ENCODE peak calls at places on chromosomes 16 and 17, in four cellular contexts. One of them, this sample, is unnamed.

GRCh38 chr16:84700518-84701277 is 898 bp downstream of the USP10 start:
- DNase-seq in T-cell: peak; percentile 34
- DNase-seq in stimulated activated CD4-positive, alpha-beta T cell treated with anti-CD3 and anti-CD28 coated beads, TNF-alpha, amount 100 ng/mL, for 48 hours: peak; percentile 28
- DNase-seq in EH: peak; percentile 53
- DNase-seq in this sample: peak; percentile 62

GRCh38 chr17:72656114-72656763 is 436.2 kb downstream of the SLC39A11 start:
- DNase-seq in EH: no peak
- DNase-seq in stimulated activated CD4-positive, alpha-beta T cell treated with anti-CD3 and anti-CD28 coated beads, TNF-alpha, amount 100 ng/mL, for 48 hours: no peak
- DNase-seq in T-cell: no peak
- DNase-seq in this sample: no peak

GRCh38 chr16:476039-476438 is 50.6 kb downstream of the RAB11FIP3 start:
- DNase-seq in stimulated activated CD4-positive, alpha-beta T cell treated with anti-CD3 and anti-CD28 coated beads, TNF-alpha, amount 100 ng/mL, for 48 hours: no peak
- DNase-seq in T-cell: no peak
- DNase-seq in EH: no peak
- DNase-seq in this sample: no peak

GRCh38 chr17:48123111-48123510 is 15.5 kb downstream of the SNX11 start:
- DNase-seq in EH: no peak
- DNase-seq in stimulated activated CD4-positive, alpha-beta T cell treated with anti-CD3 and anti-CD28 coated beads, TNF-alpha, amount 100 ng/mL, for 48 hours: no peak
- DNase-seq in T-cell: no peak
- DNase-seq in this sample: no peak

GRCh38 chr17:45277992-45278391 is 16.1 kb upstream of the SPATA32 start:
- DNase-seq in EH: no peak
- DNase-seq in T-cell: no peak
- DNase-seq in stimulated activated CD4-positive, alpha-beta T cell treated with anti-CD3 and anti-CD28 coated beads, TNF-alpha, amount 100 ng/mL, for 48 hours: no peak
- DNase-seq in this sample: no peak

GRCh38 chr16:65453646-65454045 is 331.8 kb upstream of the CDH11 start:
- DNase-seq in T-cell: no peak
- DNase-seq in EH: no peak
- DNase-seq in stimulated activated CD4-positive, alpha-beta T cell treated with anti-CD3 and anti-CD28 coated beads, TNF-alpha, amount 100 ng/mL, for 48 hours: no peak
- DNase-seq in this sample: no peak

GRCh38 chr16:9798952-9799590 is 383.2 kb downstream of the GRIN2A start:
- DNase-seq in stimulated activated CD4-positive, alpha-beta T cell treated with anti-CD3 and anti-CD28 coated beads, TNF-alpha, amount 100 ng/mL, for 48 hours: no peak
- DNase-seq in T-cell: no peak
- DNase-seq in EH: no peak
- DNase-seq in this sample: no peak

GRCh38 chr17:28957992-28958355 is 6.7 kb upstream of the PHF12 start:
- DNase-seq in T-cell: no peak
- DNase-seq in stimulated activated CD4-positive, alpha-beta T cell treated with anti-CD3 and anti-CD28 coated beads, TNF-alpha, amount 100 ng/mL, for 48 hours: no peak
- DNase-seq in EH: no peak
- DNase-seq in this sample: no peak

GRCh38 chr16:81523387-81524115 is 78.9 kb downstream of the CMIP start:
- DNase-seq in EH: peak; percentile 79
- DNase-seq in T-cell: no peak
- DNase-seq in stimulated activated CD4-positive, alpha-beta T cell treated with anti-CD3 and anti-CD28 coated beads, TNF-alpha, amount 100 ng/mL, for 48 hours: no peak
- DNase-seq in this sample: no peak

GRCh38 chr17:76159157-76159556 is 18.1 kb upstream of the FOXJ1 start:
- DNase-seq in stimulated activated CD4-positive, alpha-beta T cell treated with anti-CD3 and anti-CD28 coated beads, TNF-alpha, amount 100 ng/mL, for 48 hours: no peak
- DNase-seq in T-cell: no peak
- DNase-seq in EH: no peak
- DNase-seq in this sample: no peak

GRCh38 chr16:20995711-20996110 is 95.1 kb downstream of the LYRM1 start:
- DNase-seq in T-cell: no peak
- DNase-seq in EH: no peak
- DNase-seq in stimulated activated CD4-positive, alpha-beta T cell treated with anti-CD3 and anti-CD28 coated beads, TNF-alpha, amount 100 ng/mL, for 48 hours: no peak
- DNase-seq in this sample: no peak

GRCh38 chr16:14286381-14287230 is 215.5 kb downstream of the MRTFB start:
- DNase-seq in EH: no peak
- DNase-seq in stimulated activated CD4-positive, alpha-beta T cell treated with anti-CD3 and anti-CD28 coated beads, TNF-alpha, amount 100 ng/mL, for 48 hours: no peak
- DNase-seq in T-cell: peak; percentile 35
- DNase-seq in this sample: no peak

This sample was measured in T-helper 1 cell.